ENCODE peak calls at places on chromosomes 6 and 20, in six cellular contexts. B is PC-3; V is SK-N-MC; O is Caco-2; C is left lung; G is CD8-positive, alpha-beta T cell. Q is an unnamed sample. For H3K36me3, the result is how much of the 10 kb centered on the place peaks cover.

GRCh38 chr6:1893470-1894130 is 283.9 kb downstream of the FOXC1 start:
- DNase-seq in V (no peak), C (no peak), G (no peak), B (peak), O (no peak), Q (no peak)

GRCh38 chr6:43489277-43490072 is 12.1 kb downstream of the TJAP1 start:
- DNase-seq in O (no peak), C (no peak), B (no peak), V (no peak), G (no peak), Q (no peak)

GRCh38 chr6:27422651-27423332 is 34.2 kb downstream of the ZNF391 start:
- DNase-seq in O (no peak), V (no peak), G (no peak), B (no peak), C (no peak), Q (peak)

GRCh38 chr6:33955566-33955965 is 151.8 kb upstream of the MLN start:
- DNase-seq in V (no peak), O (no peak), G (no peak), B (no peak), C (no peak), Q (no peak)

GRCh38 chr6:144390886-144391285 is 105.8 kb downstream of the UTRN start:
- DNase-seq in B (no peak), V (no peak), O (no peak), G (no peak), C (no peak), Q (no peak)

GRCh38 chr6:139250296-139251274 is 41.2 kb downstream of the TXLNB start:
- DNase-seq in C (peak), O (peak), V (no peak), G (peak), B (peak), Q (peak)

GRCh38 chr6:159117541-159117940 is 51.7 kb upstream of the FNDC1 start:
- DNase-seq in O (no peak), B (no peak), G (no peak), V (no peak), C (peak), Q (no peak)

GRCh38 chr6:2037230-2037926 is 208.0 kb downstream of the GMDS start:
- DNase-seq in C (no peak), V (no peak), B (peak), G (no peak), O (peak), Q (no peak)

GRCh38 chr20:48613926-48614325 is 213.9 kb downstream of the PREX1 start:
- DNase-seq in V (no peak), G (no peak), B (no peak), C (no peak), O (no peak), Q (no peak)

GRCh38 chr6:97501875-97502274 is 218.9 kb upstream of the MMS22L start:
- DNase-seq in V (no peak), G (no peak), C (no peak), O (no peak), B (no peak), Q (no peak)

GRCh38 chr20:45113865-45114264 is 1.1 kb downstream of the WFDC5 start:
- DNase-seq in G (no peak), V (no peak), B (no peak), O (no peak), C (no peak), Q (no peak)

GRCh38 chr20:45985573-45985972 is 13.6 kb upstream of the ZNF335 start:
- DNase-seq in B (no peak), V (no peak), C (no peak), O (peak), G (no peak), Q (no peak)

GRCh38 chr6:111503660-111504059 is 20.6 kb upstream of the REV3L start:
- DNase-seq in B (no peak), C (no peak), V (no peak), O (no peak), G (no peak), Q (no peak)

GRCh38 chr20:22578221-22579118 is 5.9 kb downstream of the FOXA2 start:
- DNase-seq in G (no peak), C (no peak), O (peak), V (no peak), B (peak), Q (no peak)

DNA sequence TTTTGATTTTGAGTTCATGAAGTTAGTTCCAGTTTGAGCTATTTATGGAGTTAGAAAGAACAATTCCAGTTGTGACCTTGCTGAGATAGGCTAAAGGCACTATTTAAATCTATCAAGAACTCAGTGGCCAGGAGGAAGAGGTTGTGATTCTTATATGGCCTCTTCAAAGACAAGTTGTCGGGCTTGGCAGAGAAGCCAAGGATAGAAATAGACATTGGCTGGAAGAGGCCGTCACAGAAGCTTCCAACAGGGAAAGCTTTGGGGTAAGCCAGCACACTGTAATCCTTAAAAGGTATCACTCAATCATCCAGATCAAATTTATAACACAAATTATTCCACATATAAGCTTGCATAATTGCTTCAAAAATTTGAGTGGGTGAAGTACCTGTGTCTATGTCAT is 286.1 kb downstream of the SYNE1 start:
- DNase-seq in G (no peak), O (no peak), V (no peak), B (no peak), C (no peak), Q (no peak)
- H3K36me3 ChIP-seq in G (under half), O (under half), V (under half), B (under half), C (under half), Q (under half)

GRCh38 chr6:89688328-89688727 is 49.8 kb upstream of the LYRM2 start:
- DNase-seq in G (no peak), C (no peak), V (no peak), O (no peak), B (no peak), Q (no peak)
- H3K36me3 ChIP-seq in G (half or more), C (under half), V (half or more), O (under half), B (under half), Q (under half)

DNA sequence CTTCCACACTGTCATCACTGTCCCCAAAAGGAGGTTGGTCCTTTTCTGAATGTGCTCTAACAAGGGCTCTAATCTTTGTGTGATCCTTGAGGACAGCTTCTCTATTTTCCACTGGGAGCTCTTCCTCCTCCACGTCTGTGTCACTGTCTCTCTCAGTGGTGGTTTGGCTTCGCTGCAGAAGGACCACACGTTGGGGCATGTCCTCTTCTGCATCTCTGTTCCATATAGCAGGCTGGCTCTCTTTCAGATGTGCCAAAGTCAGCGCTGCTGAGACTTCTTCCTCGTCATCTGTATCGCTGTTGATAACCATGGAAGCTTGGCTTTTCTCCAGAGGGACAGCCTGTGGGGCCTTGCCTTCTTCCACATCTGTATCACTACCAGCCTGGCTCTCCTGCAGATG is 4.6 kb downstream of the MDC1 start:
- DNase-seq in B (no peak), C (no peak), O (no peak), G (no peak), V (no peak), Q (no peak)
- H3K36me3 ChIP-seq in B (under half), C (under half), O (under half), G (under half), V (half or more), Q (under half)

DNA sequence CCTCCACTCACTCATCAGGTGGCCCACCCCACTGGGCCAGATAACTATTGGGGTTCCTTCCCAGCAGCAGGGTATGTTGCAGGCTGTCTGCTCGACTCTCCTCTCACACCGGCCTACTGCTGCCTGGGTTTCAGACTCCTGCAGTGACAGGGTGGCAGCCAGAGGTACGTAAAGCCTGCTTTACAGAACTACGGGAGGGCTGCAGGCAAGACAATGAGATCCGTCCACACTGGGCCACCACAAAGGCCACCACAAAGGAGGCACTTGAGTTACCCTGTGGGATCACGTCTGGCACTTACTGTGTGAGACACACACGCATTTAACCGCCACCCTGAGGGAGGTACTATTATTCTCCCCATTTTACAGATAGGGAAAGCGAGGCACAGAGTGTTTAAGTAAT is 78.5 kb downstream of the NFATC2 start:
- DNase-seq in G (no peak), B (no peak), C (no peak), O (no peak), V (no peak), Q (no peak)
- H3K36me3 ChIP-seq in G (under half), B (under half), C (under half), O (under half), V (under half), Q (under half)

GRCh38 chr6:82220167-82220566 is 27.4 kb downstream of the IBTK start:
- DNase-seq in O (no peak), C (no peak), V (no peak), G (no peak), B (no peak), Q (no peak)
- H3K36me3 ChIP-seq in O (under half), C (under half), V (half or more), G (under half), B (under half), Q (under half)

GRCh38 chr6:75673885-75674284 is 72.2 kb downstream of the SENP6 start:
- DNase-seq in O (no peak), G (no peak), C (no peak), V (no peak), B (no peak), Q (no peak)

GRCh38 chr6:75676377-75676776 is 72.7 kb upstream of the MYO6 start:
- DNase-seq in B (no peak), C (no peak), O (no peak), V (no peak), G (no peak), Q (no peak)
- H3K36me3 ChIP-seq in B (under half), C (under half), O (under half), V (half or more), G (half or more), Q (under half)

Q was measured in iPS DF 6.9.